ENCODE peak calls at places on chromosome 16, in four cellular contexts. P, B, F and I are unnamed samples.

GRCh38 chr16:84484579-84485254 is 19.7 kb downstream of the MEAK7 start:
- DNase-seq in P (peak), B (peak), F (no peak), I (no peak)

GRCh38 chr16:1492923-1493745 is at the start of gene TELO2:
- DNase-seq in F (peak), P (peak), B (peak), I (peak)

GRCh38 chr16:85955566-85955965 is 56.6 kb downstream of the IRF8 start:
- DNase-seq in F (no peak), P (no peak), B (no peak), I (peak)

GRCh38 chr16:29738514-29738913 is 7.3 kb downstream of the C16orf54 start:
- DNase-seq in B (no peak), F (peak), P (no peak), I (peak)

GRCh38 chr16:85178006-85178591 is 65.8 kb upstream of the CIBAR2 start:
- DNase-seq in B (no peak), P (no peak), F (no peak), I (no peak)

GRCh38 chr16:71205482-71206131 is 24.9 kb downstream of the HYDIN start:
- DNase-seq in B (no peak), F (no peak), P (peak), I (no peak)

GRCh38 chr16:89720520-89720858 is 209 bp downstream of the VPS9D1 start:
- DNase-seq in P (no peak), B (no peak), F (no peak), I (no peak)

GRCh38 chr16:24577167-24577566 is 37.8 kb downstream of the RBBP6 start:
- DNase-seq in B (no peak), F (no peak), P (no peak), I (no peak)

GRCh38 chr16:63617047-63617989 is 1504.5 kb downstream of the CDH11 start:
- DNase-seq in P (peak), F (no peak), B (no peak), I (no peak)

GRCh38 chr16:68646948-68647659 is 2.0 kb downstream of the CDH3 start:
- DNase-seq in P (no peak), B (no peak), F (no peak), I (no peak)

GRCh38 chr16:65789148-65789545 is 577.3 kb upstream of the CDH5 start:
- DNase-seq in P (no peak), B (no peak), F (no peak), I (no peak)

GRCh38 chr16:31701734-31702133 is 171.9 kb upstream of the ZNF267 start:
- DNase-seq in P (no peak), F (no peak), B (no peak), I (no peak)

GRCh38 chr16:81266680-81267095 is 28.2 kb downstream of the BCO1 start:
- DNase-seq in P (no peak), F (no peak), B (no peak), I (no peak)

GRCh38 chr16:200388-200787 is 20.1 kb downstream of the HBQ1 start:
- DNase-seq in P (no peak), B (no peak), F (no peak), I (no peak)

GRCh38 chr16:22206847-22207714 is 1.0 kb downstream of the EEF2K start:
- DNase-seq in F (peak), P (peak), B (no peak), I (peak)